ENCODE peak calls at places on chromosomes 16 and 17, in five cellular contexts. G is T1000, I is cardiac fibroblast, J is tibial nerve, U is EL. P is an unnamed sample.

GRCh38 chr17:1773755-1774181 is 11.9 kb downstream of the SERPINF1 start:
- DNase-seq in G (no peak), I (peak), J (peak), U (no peak), P (no peak)

GRCh38 chr16:67565470-67566100 is 3.3 kb downstream of the CTCF start:
- DNase-seq in G (no peak), I (no peak), J (no peak), U (no peak), P (no peak)

GRCh38 chr17:32927201-32927723 is 691 bp upstream of the TMEM98 start:
- DNase-seq in G (no peak), I (no peak), J (no peak), U (peak), P (peak)

GRCh38 chr16:57374067-57374534 is 1.8 kb downstream of the CX3CL1 start:
- DNase-seq in G (no peak), I (peak), J (no peak), U (no peak), P (no peak)

GRCh38 chr16:2490190-2491105 is 15.5 kb downstream of the TBC1D24 start:
- DNase-seq in G (no peak), I (no peak), J (no peak), U (no peak), P (no peak)

GRCh38 chr17:82889496-82890338 is 49.9 kb upstream of the ZNF750 start:
- DNase-seq in G (no peak), I (no peak), J (no peak), U (no peak), P (no peak)

GRCh38 chr17:80822021-80822699 is 169.5 kb upstream of the CHMP6 start:
- DNase-seq in G (no peak), I (no peak), J (no peak), U (no peak), P (no peak)

GRCh38 chr17:8707591-8708453 is 36.8 kb downstream of the CCDC42 start:
- DNase-seq in G (no peak), I (no peak), J (no peak), U (no peak), P (peak)

GRCh38 chr17:66507103-66507923 is 204.9 kb downstream of the PRKCA start:
- DNase-seq in G (no peak), I (peak), J (peak), U (peak), P (peak)

GRCh38 chr17:72373910-72374741 is 253.3 kb downstream of the SOX9 start:
- DNase-seq in G (no peak), I (no peak), J (no peak), U (no peak), P (no peak)

GRCh38 chr17:15233022-15233805 is 31.9 kb downstream of the PMP22 start:
- DNase-seq in G (peak), I (peak), J (no peak), U (peak), P (peak)

GRCh38 chr17:38560503-38561318 is 45.0 kb downstream of the SRCIN1 start:
- DNase-seq in G (no peak), I (peak), J (no peak), U (no peak), P (peak)

GRCh38 chr17:7615265-7615747 is 609 bp upstream of the FXR2 start:
- DNase-seq in G (no peak), I (no peak), J (no peak), U (no peak), P (no peak)

GRCh38 chr16:54442864-54443263 is 156.3 kb upstream of the IRX3 start:
- DNase-seq in G (no peak), I (no peak), J (no peak), U (no peak), P (no peak)

GRCh38 chr16:16867994-16868393 is 489.1 kb downstream of the NPIPA7 start:
- DNase-seq in G (no peak), I (no peak), J (no peak), U (no peak), P (no peak)

GRCh38 chr17:36980281-36980761 is 31.6 kb downstream of the AATF start:
- DNase-seq in G (no peak), I (peak), J (no peak), U (peak), P (peak)

GRCh38 chr17:72008236-72008874 is 112.5 kb upstream of the SOX9 start:
- DNase-seq in G (no peak), I (peak), J (no peak), U (peak), P (no peak)

GRCh38 chr17:49438885-49439284 is 24.2 kb upstream of the PHB1 start:
- DNase-seq in G (no peak), I (no peak), J (no peak), U (no peak), P (no peak)

GRCh38 chr17:77507116-77507885 is 366.5 kb downstream of the SEC14L1 start:
- DNase-seq in G (no peak), I (no peak), J (no peak), U (no peak), P (no peak)

P was measured in mesenchymal stem cell.